ENCODE peak calls at places on chromosomes 4 and X, in six cellular contexts. R is myocyte, N is GDM1, W is substantia nigra, T is smooth muscle cell of the brain vasculature, H is DMS 273 treated with DMSO at 0.1 percent for 48 hours. O is an unnamed sample.

GRCh38 chrX:13778916-13779315 is 38.0 kb downstream of the GPM6B start:
- DNase-seq in R (peak; percentile 66), N (no peak), W (no peak), T (no peak), H (no peak), O (no peak)

GRCh38 chr4:143667461-143667860 is 33.0 kb downstream of the FREM3 start:
- DNase-seq in R (peak; percentile 50), N (peak; percentile 1), W (no peak), T (no peak), H (no peak), O (no peak)

GRCh38 chr4:83876047-83876446 is 340.1 kb downstream of the GPAT3 start:
- DNase-seq in R (peak; percentile 68), N (no peak), W (no peak), T (no peak), H (no peak), O (no peak)

GRCh38 chr4:177080388-177080787 is 229.3 kb upstream of the NEIL3 start:
- DNase-seq in R (no peak), N (no peak), W (no peak), T (no peak), H (no peak), O (no peak)

GRCh38 chr4:6530301-6530700 is 44.7 kb upstream of the MAN2B2 start:
- DNase-seq in R (no peak), N (no peak), W (no peak), T (no peak), H (no peak), O (no peak)

GRCh38 chrX:49725923-49726904 is 30.4 kb upstream of the PAGE1 start:
- DNase-seq in R (no peak), N (no peak), W (no peak), T (no peak), H (no peak), O (no peak)

GRCh38 chr4:6235012-6235411 is 34.6 kb upstream of the WFS1 start:
- DNase-seq in R (no peak), N (no peak), W (no peak), T (no peak), H (no peak), O (no peak)

GRCh38 chr4:165630671-165631070 is 242.4 kb upstream of the TLL1 start:
- DNase-seq in R (no peak), N (no peak), W (no peak), T (no peak), H (no peak), O (no peak)

GRCh38 chr4:151204925-151205524 is 71.9 kb upstream of the PRSS48 start:
- DNase-seq in R (no peak), N (no peak), W (no peak), T (no peak), H (no peak), O (no peak)

GRCh38 chrX:11533211-11533651 is 132.5 kb downstream of the ARHGAP6 start:
- DNase-seq in R (peak; percentile 71), N (peak; percentile 26), W (no peak), T (peak; percentile 37), H (peak; percentile 89), O (peak; percentile 58)

GRCh38 chr4:150235795-150236385 is 157.6 kb downstream of the DCLK2 start:
- DNase-seq in R (no peak), N (no peak), W (no peak), T (no peak), H (no peak), O (no peak)

GRCh38 chr4:82989567-82990429 is 20.8 kb downstream of the LIN54 start:
- DNase-seq in R (no peak), N (peak; percentile 11), W (no peak), T (no peak), H (no peak), O (no peak)

GRCh38 chr4:177385576-177386320 is 56.5 kb downstream of the AGA start:
- DNase-seq in R (no peak), N (no peak), W (no peak), T (no peak), H (no peak), O (no peak)

GRCh38 chr4:115720611-115721010 is 607.2 kb upstream of the NDST4 start:
- DNase-seq in R (no peak), N (no peak), W (no peak), T (no peak), H (no peak), O (no peak)

GRCh38 chrX:17944833-17945497 is 83.9 kb upstream of the RAI2 start:
- DNase-seq in R (peak; percentile 1), N (no peak), W (no peak), T (no peak), H (no peak), O (no peak)

GRCh38 chrX:63889001-63889400 is 104.0 kb upstream of the ARHGEF9 start:
- DNase-seq in R (no peak), N (no peak), W (no peak), T (no peak), H (no peak), O (no peak)

O was measured in NCI-H1694 treated with DMSO at 0.1 percent for 48 hours.